ENCODE peak calls at places on chromosomes 4 and X, in ten cellular contexts. X, J, B, Q, D, V, G, S, I and R are unnamed samples.

GRCh38 chr4:89373396-89373795 is 65.8 kb upstream of the GPRIN3 start:
- DNase-seq in Q (no peak), V (no peak), G (no peak), X (no peak), I (no peak), B (no peak), S (no peak), D (no peak), J (no peak), R (no peak)

GRCh38 chr4:74793757-74794340 is 474 bp downstream of the BTC start:
- DNase-seq in G (peak; percentile 81), I (peak; percentile 48), V (peak; percentile 25), D (peak; percentile 67), Q (no peak), S (peak; percentile 1), X (peak; percentile 4), B (peak; percentile 21), J (peak; percentile 85), R (peak; percentile 29)

GRCh38 chr4:83356899-83357661 is 22.4 kb upstream of the HPSE start:
- DNase-seq in I (peak; percentile 65), Q (peak; percentile 75), J (no peak), D (no peak), G (no peak), V (peak; percentile 92), B (no peak), S (peak; percentile 52), X (no peak), R (peak; percentile 93)

GRCh38 chr4:10124167-10124930 is 7.8 kb upstream of the WDR1 start:
- DNase-seq in Q (no peak), V (no peak), J (no peak), I (no peak), X (no peak), D (no peak), S (no peak), G (no peak), B (no peak), R (no peak)

GRCh38 chrX:154012336-154012991 is 7.2 kb downstream of the IRAK1 start:
- DNase-seq in J (peak; percentile 91), Q (no peak), G (no peak), B (no peak), X (peak; percentile 31), S (no peak), I (no peak), D (no peak), V (no peak), R (no peak)

GRCh38 chrX:23434356-23434884 is 99.8 kb downstream of the PTCHD1 start:
- DNase-seq in S (no peak), D (no peak), V (peak; percentile 2), G (no peak), B (peak; percentile 67), X (peak; percentile 60), Q (no peak), J (no peak), I (peak; percentile 19), R (peak; percentile 11)

GRCh38 chrX:70476934-70477733 is 32.5 kb downstream of the DLG3 start:
- DNase-seq in D (peak; percentile 32), Q (peak; percentile 15), S (no peak), B (peak; percentile 58), I (peak; percentile 86), J (peak; percentile 87), G (peak; percentile 71), V (peak; percentile 66), X (no peak), R (peak; percentile 95)

GRCh38 chr4:136219592-136220125 is 1312.6 kb downstream of the PCDH18 start:
- DNase-seq in X (no peak), V (no peak), I (no peak), J (no peak), B (no peak), S (no peak), Q (no peak), D (no peak), G (no peak), R (no peak)

GRCh38 chr4:82865592-82865991 is 25.4 kb downstream of the SEC31A start:
- DNase-seq in X (no peak), Q (peak; percentile 91), I (peak; percentile 38), S (peak; percentile 81), D (no peak), V (peak; percentile 87), B (no peak), G (no peak), J (no peak), R (peak; percentile 91)

GRCh38 chrX:102840871-102841705 is 96.0 kb upstream of the RAB40AL start:
- DNase-seq in Q (no peak), G (no peak), I (peak; percentile 38), V (peak; percentile 27), B (no peak), D (no peak), X (no peak), S (no peak), J (no peak), R (peak; percentile 81)

GRCh38 chr4:181637186-181638105 is 605.8 kb upstream of the TENM3 start:
- DNase-seq in I (no peak), Q (no peak), B (no peak), J (no peak), D (no peak), S (no peak), V (peak; percentile 54), G (no peak), X (no peak), R (no peak)

GRCh38 chr4:179624768-179625181 is 2182.5 kb upstream of the AGA start:
- DNase-seq in X (no peak), B (no peak), S (no peak), J (peak; percentile 73), Q (no peak), I (peak; percentile 19), G (no peak), V (peak; percentile 26), D (no peak), R (peak; percentile 85)

GRCh38 chr4:10058371-10058770 is 37.1 kb upstream of the SLC2A9 start:
- DNase-seq in X (no peak), S (no peak), G (no peak), V (no peak), Q (no peak), I (no peak), J (no peak), D (no peak), B (no peak), R (no peak)

GRCh38 chrX:136047969-136048368 is 62.7 kb downstream of the SLC9A6 start:
- DNase-seq in J (no peak), Q (no peak), D (no peak), V (peak; percentile 49), B (no peak), S (no peak), X (no peak), G (no peak), I (peak; percentile 4), R (peak; percentile 50)

GRCh38 chrX:118383120-118383519 is 37.2 kb downstream of the WDR44 start:
- DNase-seq in I (peak; percentile 10), Q (no peak), S (no peak), X (no peak), D (no peak), V (peak; percentile 5), G (no peak), B (no peak), J (no peak), R (peak; percentile 30)

GRCh38 chr4:6390357-6390756 is 82.1 kb downstream of the PPP2R2C start:
- DNase-seq in J (no peak), Q (no peak), G (no peak), V (no peak), S (no peak), X (peak; percentile 21), D (no peak), B (no peak), I (no peak), R (no peak)

GRCh38 chrX:150525061-150525919 is 43.1 kb upstream of the MTM1 start:
- DNase-seq in V (no peak), X (peak; percentile 78), Q (no peak), G (no peak), B (no peak), I (no peak), J (no peak), D (no peak), S (no peak), R (no peak)

GRCh38 chrX:105307762-105308161 is 87.3 kb upstream of the TEX13A start:
- DNase-seq in G (no peak), J (no peak), I (no peak), S (no peak), V (no peak), X (no peak), Q (no peak), D (no peak), B (no peak), R (no peak)